ENCODE peak calls at places on chromosomes 7 and 10, in five cellular contexts. A is GM12878, L is HCT116, V is H1, F is K562. R is an unnamed sample.

GRCh38 chr10:6228647-6229046 is 25.9 kb downstream of the PFKFB3 start:
- DNase-seq in L (no peak), V (no peak), F (no peak), A (no peak), R (no peak)

GRCh38 chr10:110600487-110601101 is 33.1 kb downstream of the SMC3 start:
- DNase-seq in L (peak), F (peak), V (no peak), A (no peak), R (peak)

GRCh38 chr10:34319197-34319846 is 495.8 kb downstream of the PARD3 start:
- DNase-seq in A (no peak), L (peak), V (no peak), F (no peak), R (no peak)

GRCh38 chr7:130899071-130899451 is 165.1 kb upstream of the KLF14 start:
- DNase-seq in F (no peak), L (no peak), A (no peak), V (no peak), R (no peak)

GRCh38 chr7:42175834-42176745 is 60.9 kb downstream of the GLI3 start:
- DNase-seq in L (no peak), A (no peak), V (no peak), F (no peak), R (peak)

GRCh38 chr10:24874133-24874532 is 78.3 kb downstream of the PRTFDC1 start:
- DNase-seq in V (no peak), F (no peak), L (no peak), A (no peak), R (no peak)

GRCh38 chr10:58239561-58240169 is 28.0 kb downstream of the IPMK start:
- DNase-seq in F (no peak), V (no peak), A (no peak), L (no peak), R (no peak)

GRCh38 chr10:62266147-62266546 is 2.5 kb downstream of the RTKN2 start:
- DNase-seq in F (no peak), A (no peak), L (no peak), V (no peak), R (no peak)

DNA sequence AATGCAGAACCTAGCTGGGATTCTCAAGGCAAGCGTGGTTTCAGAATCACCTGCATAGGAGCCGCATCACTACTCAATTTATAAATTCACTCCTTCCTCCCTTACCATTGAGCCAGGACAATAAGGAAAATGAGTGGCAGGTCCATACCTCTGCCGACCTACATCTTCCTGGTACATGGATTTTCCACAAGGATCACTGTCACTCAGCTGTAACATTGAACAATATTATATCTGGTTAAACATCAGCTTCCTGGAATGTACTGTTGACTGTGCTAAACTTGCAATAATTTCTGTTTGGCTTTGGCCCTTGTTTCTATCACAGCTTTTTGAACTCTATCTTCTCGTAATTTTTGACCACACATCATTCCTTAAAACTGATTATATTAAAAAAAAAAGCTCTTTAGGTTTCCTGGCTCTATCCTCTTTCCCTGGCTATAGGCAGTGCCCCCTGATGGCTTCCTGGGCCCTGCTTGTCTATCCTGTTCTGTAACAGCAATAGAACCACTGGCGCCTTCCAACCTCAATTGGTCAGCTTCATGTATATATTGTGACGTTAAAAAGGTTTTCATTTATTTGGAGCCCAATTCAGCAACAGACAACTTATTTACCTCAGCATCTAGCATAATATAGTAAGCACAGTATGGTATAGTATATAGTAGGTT is 59.2 kb downstream of the RNLS start:
- DNase-seq in F (no peak), V (no peak), A (no peak), L (no peak), R (peak)
- TF ChIP-seq JUND in F (no peak), V (no peak), A (no peak), L (no peak), R (no peak)

GRCh38 chr10:131742371-131743000 is 158.3 kb upstream of the PPP2R2D start:
- DNase-seq in V (peak), F (no peak), L (no peak), A (no peak), R (no peak)
- TF ChIP-seq JUND in V (no peak), F (no peak), L (no peak), A (no peak), R (no peak)

GRCh38 chr10:19819419-19820033 is 3.3 kb downstream of the PLXDC2 start:
- DNase-seq in V (no peak), F (peak), L (no peak), A (no peak), R (peak)
- TF ChIP-seq JUND in V (no peak), F (no peak), L (no peak), A (no peak), R (no peak)

GRCh38 chr10:60388709-60389241 is 900 bp downstream of the ANK3 start:
- DNase-seq in A (no peak), F (no peak), L (no peak), V (no peak), R (no peak)
- TF ChIP-seq JUND in A (no peak), F (no peak), L (no peak), V (no peak), R (no peak)

GRCh38 chr7:36224916-36225858 is 72.1 kb downstream of the EEPD1 start:
- DNase-seq in A (no peak), V (no peak), F (no peak), L (no peak), R (no peak)
- TF ChIP-seq JUND in A (no peak), V (no peak), F (no peak), L (no peak), R (no peak)

DNA sequence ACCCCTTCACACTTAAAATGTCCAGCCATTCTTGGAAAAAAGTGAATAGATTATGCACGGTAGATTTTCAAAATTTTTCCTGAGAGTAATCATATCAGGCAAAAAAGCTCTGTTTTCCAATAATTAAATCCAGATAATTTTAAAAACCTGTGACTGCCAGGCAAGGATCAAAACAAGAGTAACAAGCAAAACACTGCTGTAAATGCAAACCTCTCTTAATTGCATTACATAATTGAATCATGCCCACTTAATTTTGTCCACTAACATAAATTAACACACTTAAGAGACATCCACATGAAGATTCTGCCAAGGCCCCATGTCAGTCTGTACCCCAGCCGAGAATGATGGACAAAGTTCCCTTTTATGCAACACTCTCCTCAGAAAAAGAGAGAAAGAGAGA is 135.3 kb downstream of the FGFR2 start:
- DNase-seq in A (no peak), V (no peak), F (no peak), L (no peak), R (no peak)
- TF ChIP-seq JUND in A (no peak), V (no peak), F (no peak), L (no peak), R (no peak)

GRCh38 chr7:18698258-18698734 is 202.7 kb downstream of the HDAC9 start:
- DNase-seq in L (no peak), A (no peak), F (no peak), V (no peak), R (peak)

GRCh38 chr7:18693401-18693800 is 197.9 kb downstream of the HDAC9 start:
- DNase-seq in F (no peak), V (no peak), L (peak), A (no peak), R (peak)

GRCh38 chr7:18694911-18695310 is 199.4 kb downstream of the HDAC9 start:
- DNase-seq in A (no peak), V (no peak), L (no peak), F (no peak), R (no peak)

GRCh38 chr7:18693826-18694225 is 198.3 kb downstream of the HDAC9 start:
- DNase-seq in L (no peak), A (no peak), F (no peak), V (no peak), R (no peak)

DNA sequence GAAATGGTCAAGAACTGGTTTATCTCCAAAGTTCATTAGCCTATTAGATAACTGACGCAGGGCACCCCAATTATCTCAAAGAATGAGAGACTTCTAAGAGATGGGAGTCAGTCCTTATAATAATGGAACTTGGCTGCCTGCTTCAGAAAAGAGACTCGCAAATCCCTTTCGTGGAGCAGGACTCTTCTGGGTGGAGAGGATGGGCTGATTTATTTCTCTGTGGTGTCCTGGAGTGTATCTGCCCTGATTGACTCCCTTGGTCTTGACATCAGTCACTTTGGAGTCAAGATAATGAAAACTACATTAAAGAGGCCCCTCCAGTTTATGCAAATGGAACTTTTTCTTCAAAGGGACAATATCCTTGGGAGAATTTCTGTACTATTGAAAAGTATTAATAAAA is 198.9 kb downstream of the HDAC9 start:
- DNase-seq in V (no peak), F (no peak), A (no peak), L (no peak), R (no peak)
- TF ChIP-seq JUND in V (no peak), F (no peak), A (no peak), L (no peak), R (no peak)

R was measured in T47D.